ENCODE peak calls at places on chromosome 13, in five cellular contexts. One of them, this sample, is unnamed.

GRCh38 chr13:37715606-37716015 is 117.0 kb upstream of the POSTN start:
- DNase-seq in left lung: no peak
- DNase-seq in PC-9: peak
- DNase-seq in CD8-positive, alpha-beta T cell: no peak
- DNase-seq in fibroblast of villous mesenchyme: peak
- DNase-seq in this sample: no peak

GRCh38 chr13:83219832-83220231 is 662.4 kb downstream of the SLITRK1 start:
- DNase-seq in left lung: no peak
- DNase-seq in PC-9: no peak
- DNase-seq in CD8-positive, alpha-beta T cell: no peak
- DNase-seq in fibroblast of villous mesenchyme: no peak
- DNase-seq in this sample: no peak

GRCh38 chr13:76383671-76384461 is 502.3 kb downstream of the KCTD12 start:
- DNase-seq in left lung: peak
- DNase-seq in PC-9: no peak
- DNase-seq in CD8-positive, alpha-beta T cell: no peak
- DNase-seq in fibroblast of villous mesenchyme: peak
- DNase-seq in this sample: no peak

GRCh38 chr13:36282818-36283432 is 14.7 kb downstream of the CCDC169 start:
- DNase-seq in left lung: no peak
- DNase-seq in PC-9: no peak
- DNase-seq in CD8-positive, alpha-beta T cell: no peak
- DNase-seq in fibroblast of villous mesenchyme: peak
- DNase-seq in this sample: no peak

GRCh38 chr13:72342364-72342763 is 385.1 kb downstream of the MZT1 start:
- DNase-seq in left lung: no peak
- DNase-seq in PC-9: no peak
- DNase-seq in CD8-positive, alpha-beta T cell: no peak
- DNase-seq in fibroblast of villous mesenchyme: no peak
- DNase-seq in this sample: no peak

GRCh38 chr13:67620665-67621064 is 390.5 kb upstream of the PCDH9 start:
- DNase-seq in left lung: no peak
- DNase-seq in PC-9: no peak
- DNase-seq in CD8-positive, alpha-beta T cell: no peak
- DNase-seq in fibroblast of villous mesenchyme: no peak
- DNase-seq in this sample: no peak

GRCh38 chr13:67421475-67421874 is 191.3 kb upstream of the PCDH9 start:
- DNase-seq in left lung: no peak
- DNase-seq in PC-9: no peak
- DNase-seq in CD8-positive, alpha-beta T cell: no peak
- DNase-seq in fibroblast of villous mesenchyme: no peak
- DNase-seq in this sample: no peak

GRCh38 chr13:77300176-77301141 is 26.4 kb downstream of the MYCBP2 start:
- DNase-seq in left lung: no peak
- DNase-seq in PC-9: no peak
- DNase-seq in CD8-positive, alpha-beta T cell: no peak
- DNase-seq in fibroblast of villous mesenchyme: peak
- DNase-seq in this sample: no peak

GRCh38 chr13:21047591-21048282 is 13.6 kb downstream of the LATS2 start:
- DNase-seq in left lung: no peak
- DNase-seq in PC-9: no peak
- DNase-seq in CD8-positive, alpha-beta T cell: no peak
- DNase-seq in fibroblast of villous mesenchyme: no peak
- DNase-seq in this sample: no peak

GRCh38 chr13:112938680-112939079 is 30.3 kb upstream of the MCF2L start:
- DNase-seq in left lung: no peak
- DNase-seq in PC-9: no peak
- DNase-seq in CD8-positive, alpha-beta T cell: no peak
- DNase-seq in fibroblast of villous mesenchyme: no peak
- DNase-seq in this sample: no peak

GRCh38 chr13:20808874-20809273 is 35.1 kb upstream of the EEF1AKMT1 start:
- DNase-seq in left lung: no peak
- DNase-seq in PC-9: no peak
- DNase-seq in CD8-positive, alpha-beta T cell: no peak
- DNase-seq in fibroblast of villous mesenchyme: no peak
- DNase-seq in this sample: no peak

GRCh38 chr13:47829684-47830083 is 171.4 kb downstream of the SUCLA2 start:
- DNase-seq in left lung: no peak
- DNase-seq in PC-9: no peak
- DNase-seq in CD8-positive, alpha-beta T cell: no peak
- DNase-seq in fibroblast of villous mesenchyme: peak
- DNase-seq in this sample: no peak

GRCh38 chr13:72384879-72385278 is 342.6 kb downstream of the MZT1 start:
- DNase-seq in left lung: no peak
- DNase-seq in PC-9: peak
- DNase-seq in CD8-positive, alpha-beta T cell: no peak
- DNase-seq in fibroblast of villous mesenchyme: peak
- DNase-seq in this sample: no peak

GRCh38 chr13:76672422-76672821 is 213.8 kb downstream of the KCTD12 start:
- DNase-seq in left lung: no peak
- DNase-seq in PC-9: no peak
- DNase-seq in CD8-positive, alpha-beta T cell: no peak
- DNase-seq in fibroblast of villous mesenchyme: no peak
- DNase-seq in this sample: no peak

GRCh38 chr13:49097374-49097773 is 121.7 kb downstream of the FNDC3A start:
- DNase-seq in left lung: no peak
- DNase-seq in PC-9: no peak
- DNase-seq in CD8-positive, alpha-beta T cell: no peak
- DNase-seq in fibroblast of villous mesenchyme: peak
- DNase-seq in this sample: no peak

GRCh38 chr13:112783135-112783945 is 93.5 kb downstream of the ATP11A start:
- DNase-seq in left lung: no peak
- DNase-seq in PC-9: no peak
- DNase-seq in CD8-positive, alpha-beta T cell: peak
- DNase-seq in fibroblast of villous mesenchyme: peak
- DNase-seq in this sample: no peak

GRCh38 chr13:113550453-113550852 is 34.1 kb upstream of the TFDP1 start:
- DNase-seq in left lung: peak
- DNase-seq in PC-9: no peak
- DNase-seq in CD8-positive, alpha-beta T cell: peak
- DNase-seq in fibroblast of villous mesenchyme: no peak
- DNase-seq in this sample: no peak

GRCh38 chr13:113087923-113088690 is 17.5 kb upstream of the F7 start:
- DNase-seq in left lung: no peak
- DNase-seq in PC-9: no peak
- DNase-seq in CD8-positive, alpha-beta T cell: no peak
- DNase-seq in fibroblast of villous mesenchyme: no peak
- DNase-seq in this sample: no peak

GRCh38 chr13:114283581-114283980 is 2.2 kb downstream of the UPF3A start:
- DNase-seq in left lung: no peak
- DNase-seq in PC-9: no peak
- DNase-seq in CD8-positive, alpha-beta T cell: no peak
- DNase-seq in fibroblast of villous mesenchyme: no peak
- DNase-seq in this sample: no peak

GRCh38 chr13:113493315-113493951 is 2.9 kb upstream of the DCUN1D2 start:
- DNase-seq in left lung: no peak
- DNase-seq in PC-9: peak
- DNase-seq in CD8-positive, alpha-beta T cell: no peak
- DNase-seq in fibroblast of villous mesenchyme: peak
- DNase-seq in this sample: no peak

GRCh38 chr13:97564929-97565328 is 131.0 kb downstream of the RAP2A start:
- DNase-seq in left lung: no peak
- DNase-seq in PC-9: no peak
- DNase-seq in CD8-positive, alpha-beta T cell: no peak
- DNase-seq in fibroblast of villous mesenchyme: no peak
- DNase-seq in this sample: no peak

GRCh38 chr13:50386527-50387123 is 371.4 kb downstream of the KCNRG start:
- DNase-seq in left lung: no peak
- DNase-seq in PC-9: no peak
- DNase-seq in CD8-positive, alpha-beta T cell: no peak
- DNase-seq in fibroblast of villous mesenchyme: peak
- DNase-seq in this sample: no peak

GRCh38 chr13:21139374-21139773 is 37.0 kb downstream of the SKA3 start:
- DNase-seq in left lung: no peak
- DNase-seq in PC-9: no peak
- DNase-seq in CD8-positive, alpha-beta T cell: no peak
- DNase-seq in fibroblast of villous mesenchyme: no peak
- DNase-seq in this sample: no peak

GRCh38 chr13:32246468-32246867 is 68.7 kb downstream of the ZAR1L start:
- DNase-seq in left lung: peak
- DNase-seq in PC-9: peak
- DNase-seq in CD8-positive, alpha-beta T cell: no peak
- DNase-seq in fibroblast of villous mesenchyme: peak
- DNase-seq in this sample: no peak

GRCh38 chr13:113089693-113090414 is 15.7 kb upstream of the F7 start:
- DNase-seq in left lung: no peak
- DNase-seq in PC-9: no peak
- DNase-seq in CD8-positive, alpha-beta T cell: no peak
- DNase-seq in fibroblast of villous mesenchyme: no peak
- DNase-seq in this sample: no peak

GRCh38 chr13:101267656-101268055 is 148.7 kb downstream of the NALCN start:
- DNase-seq in left lung: no peak
- DNase-seq in PC-9: no peak
- DNase-seq in CD8-positive, alpha-beta T cell: no peak
- DNase-seq in fibroblast of villous mesenchyme: no peak
- DNase-seq in this sample: no peak

GRCh38 chr13:32153056-32153455 is 121.5 kb downstream of the FRY start:
- DNase-seq in left lung: no peak
- DNase-seq in PC-9: no peak
- DNase-seq in CD8-positive, alpha-beta T cell: no peak
- DNase-seq in fibroblast of villous mesenchyme: peak
- DNase-seq in this sample: no peak

GRCh38 chr13:97856001-97856675 is 97.3 kb upstream of the IPO5 start:
- DNase-seq in left lung: no peak
- DNase-seq in PC-9: no peak
- DNase-seq in CD8-positive, alpha-beta T cell: no peak
- DNase-seq in fibroblast of villous mesenchyme: peak
- DNase-seq in this sample: no peak

GRCh38 chr13:75365724-75366173 is 116.2 kb downstream of the TBC1D4 start:
- DNase-seq in left lung: no peak
- DNase-seq in PC-9: peak
- DNase-seq in CD8-positive, alpha-beta T cell: no peak
- DNase-seq in fibroblast of villous mesenchyme: no peak
- DNase-seq in this sample: no peak

GRCh38 chr13:91630916-91631315 is 232.5 kb downstream of the GPC5 start:
- DNase-seq in left lung: no peak
- DNase-seq in PC-9: no peak
- DNase-seq in CD8-positive, alpha-beta T cell: no peak
- DNase-seq in fibroblast of villous mesenchyme: no peak
- DNase-seq in this sample: no peak
- TF ChIP-seq CTCF in left lung: no peak
- TF ChIP-seq CTCF in PC-9: no peak
- TF ChIP-seq CTCF in CD8-positive, alpha-beta T cell: no peak
- TF ChIP-seq CTCF in fibroblast of villous mesenchyme: no peak
- TF ChIP-seq CTCF in this sample: no peak

GRCh38 chr13:108911807-108912206 is 282.4 kb downstream of the MYO16 start:
- DNase-seq in left lung: no peak
- DNase-seq in PC-9: peak
- DNase-seq in CD8-positive, alpha-beta T cell: no peak
- DNase-seq in fibroblast of villous mesenchyme: no peak
- DNase-seq in this sample: no peak
- TF ChIP-seq CTCF in left lung: no peak
- TF ChIP-seq CTCF in PC-9: no peak
- TF ChIP-seq CTCF in CD8-positive, alpha-beta T cell: no peak
- TF ChIP-seq CTCF in fibroblast of villous mesenchyme: no peak
- TF ChIP-seq CTCF in this sample: no peak

GRCh38 chr13:45269204-45269603 is 68.4 kb upstream of the KCTD4 start:
- DNase-seq in left lung: no peak
- DNase-seq in PC-9: no peak
- DNase-seq in CD8-positive, alpha-beta T cell: no peak
- DNase-seq in fibroblast of villous mesenchyme: no peak
- DNase-seq in this sample: no peak
- TF ChIP-seq CTCF in left lung: no peak
- TF ChIP-seq CTCF in PC-9: no peak
- TF ChIP-seq CTCF in CD8-positive, alpha-beta T cell: no peak
- TF ChIP-seq CTCF in fibroblast of villous mesenchyme: no peak
- TF ChIP-seq CTCF in this sample: no peak

GRCh38 chr13:99505814-99506269 is 4.6 kb downstream of the TM9SF2 start:
- DNase-seq in left lung: no peak
- DNase-seq in PC-9: no peak
- DNase-seq in CD8-positive, alpha-beta T cell: no peak
- DNase-seq in fibroblast of villous mesenchyme: peak
- DNase-seq in this sample: no peak
- TF ChIP-seq CTCF in left lung: no peak
- TF ChIP-seq CTCF in PC-9: peak
- TF ChIP-seq CTCF in CD8-positive, alpha-beta T cell: peak
- TF ChIP-seq CTCF in fibroblast of villous mesenchyme: peak
- TF ChIP-seq CTCF in this sample: peak

GRCh38 chr13:70795484-70795883 is 687.2 kb upstream of the KLHL1 start:
- DNase-seq in left lung: no peak
- DNase-seq in PC-9: no peak
- DNase-seq in CD8-positive, alpha-beta T cell: no peak
- DNase-seq in fibroblast of villous mesenchyme: peak
- DNase-seq in this sample: no peak
- TF ChIP-seq CTCF in left lung: no peak
- TF ChIP-seq CTCF in PC-9: no peak
- TF ChIP-seq CTCF in CD8-positive, alpha-beta T cell: no peak
- TF ChIP-seq CTCF in fibroblast of villous mesenchyme: no peak
- TF ChIP-seq CTCF in this sample: no peak